ENCODE peak calls at places on chromosomes 5 and 9, in seven cellular contexts. H is activated CD4-positive, alpha-beta memory T cell treated with anti-CD3 and anti-CD28 coated beads, Interleukin-2, amount 10 ng/mL, durations not matched to agents 7 days and 5 days; S is nucleus accumbens; D is posterior cingulate gyrus; F is germinal center; U is activated naive CD4-positive, alpha-beta T cell treated with anti-CD3 and anti-CD28 coated beads for 36 hours; X is epithelial cell of esophagus. O is an unnamed sample.

GRCh38 chr9:127049044-127049443 is 73.4 kb downstream of the ANGPTL2 start:
- DNase-seq in D (no peak), U (peak; percentile 64), S (no peak), X (peak; percentile 95), H (peak; percentile 66), F (no peak), O (no peak)

GRCh38 chr5:149604321-149604720 is 23.0 kb downstream of the ARHGEF37 start:
- DNase-seq in F (no peak), X (no peak), U (no peak), H (no peak), D (no peak), S (no peak), O (no peak)

GRCh38 chr9:76949865-76950264 is 44.0 kb upstream of the PRUNE2 start:
- DNase-seq in D (no peak), U (no peak), S (no peak), F (no peak), H (no peak), X (no peak), O (no peak)

GRCh38 chr5:71697967-71698366 is 21.1 kb upstream of the CARTPT start:
- DNase-seq in X (peak; percentile 7), H (no peak), F (no peak), D (no peak), U (no peak), S (no peak), O (no peak)

GRCh38 chr9:133768859-133769510 is 30.8 kb upstream of the SARDH start:
- DNase-seq in F (no peak), S (no peak), H (peak; percentile 16), X (no peak), D (peak; percentile 54), U (peak; percentile 7), O (peak; percentile 47)

GRCh38 chr5:176732736-176733585 is 77.4 kb upstream of the UNC5A start:
- DNase-seq in S (no peak), D (peak; percentile 77), H (no peak), X (no peak), F (no peak), U (no peak), O (no peak)

GRCh38 chr5:152688561-152689274 is 283.6 kb upstream of the NMUR2 start:
- DNase-seq in S (no peak), H (no peak), F (no peak), X (peak; percentile 97), D (peak; percentile 53), U (no peak), O (no peak)

GRCh38 chr5:147098233-147098790 is 136.5 kb upstream of the STK32A start:
- DNase-seq in X (peak; percentile 39), S (no peak), D (no peak), H (peak; percentile 19), U (peak; percentile 19), F (peak; percentile 5), O (no peak)

GRCh38 chr5:1815881-1816292 is 14.7 kb downstream of the NDUFS6 start:
- DNase-seq in D (no peak), H (no peak), F (no peak), S (no peak), X (no peak), U (no peak), O (no peak)

GRCh38 chr9:113137196-113138168 is 13.3 kb upstream of the SLC31A2 start:
- DNase-seq in H (no peak), X (no peak), F (no peak), S (no peak), U (no peak), D (no peak), O (no peak)

GRCh38 chr5:60700347-60700815 is 415 bp upstream of the DEPDC1B start:
- DNase-seq in F (peak; percentile 10), S (no peak), H (no peak), D (no peak), U (no peak), X (peak; percentile 25), O (no peak)

GRCh38 chr9:75229605-75230332 is 141.5 kb downstream of the OSTF1 start:
- DNase-seq in U (peak; percentile 7), F (no peak), X (peak; percentile 97), S (no peak), H (no peak), D (no peak), O (no peak)

GRCh38 chr9:129486496-129487306 is 134.2 kb downstream of the C9orf50 start:
- DNase-seq in D (no peak), F (no peak), X (no peak), S (no peak), H (no peak), U (no peak), O (no peak)

GRCh38 chr5:136232316-136232715 is 39.4 kb upstream of the SMIM32 start:
- DNase-seq in S (no peak), H (no peak), F (no peak), D (no peak), U (no peak), X (no peak), O (no peak)

GRCh38 chr9:16039988-16040761 is 487.3 kb downstream of the CCDC171 start:
- DNase-seq in D (no peak), S (no peak), X (no peak), F (no peak), U (no peak), H (no peak), O (no peak)

GRCh38 chr9:5574998-5575397 is 53.9 kb upstream of the RIC1 start:
- DNase-seq in D (no peak), F (no peak), H (no peak), X (no peak), S (no peak), U (no peak), O (no peak)